ENCODE peak calls at places on chromosomes 13 and 19, in eight cellular contexts. V is IMR-90, H is upper lobe of left lung, S is sigmoid colon, P is uterus, M is heart left ventricle, Z is esophagus squamous epithelium, N is transverse colon. U is an unnamed sample.

GRCh38 chr13:45048890-45049407 is 59.6 kb downstream of the GPALPP1 start:
- DNase-seq in V (no peak), H (no peak), S (no peak), P (no peak), M (no peak), Z (no peak), N (no peak), U (no peak)

GRCh38 chr13:48561461-48562224 is 28.8 kb upstream of the RCBTB2 start:
- DNase-seq in V (no peak), H (no peak), S (no peak), P (no peak), M (no peak), Z (no peak), N (no peak), U (no peak)

GRCh38 chr19:6736169-6736916 is 1.0 kb downstream of the GPR108 start:
- DNase-seq in V (peak), H (peak), S (peak), P (peak), M (peak), Z (peak), N (peak), U (peak)

GRCh38 chr13:75307370-75307984 is 174.5 kb downstream of the TBC1D4 start:
- DNase-seq in V (peak), H (no peak), S (no peak), P (no peak), M (no peak), Z (no peak), N (no peak), U (no peak)

GRCh38 chr13:21573920-21574712 is 29.9 kb downstream of the MICU2 start:
- DNase-seq in V (no peak), H (no peak), S (no peak), P (no peak), M (no peak), Z (no peak), N (no peak), U (no peak)

GRCh38 chr13:89465366-89465765 is 1794.2 kb downstream of the SLITRK5 start:
- DNase-seq in V (no peak), H (no peak), S (no peak), P (no peak), M (no peak), Z (no peak), N (no peak), U (no peak)

GRCh38 chr13:48653074-48654054 is at the start of gene CYSLTR2:
- DNase-seq in V (peak), H (no peak), S (no peak), P (no peak), M (no peak), Z (no peak), N (no peak), U (no peak)

GRCh38 chr19:46704379-46705076 is 12.4 kb downstream of the PRKD2 start:
- DNase-seq in V (no peak), H (peak), S (peak), P (peak), M (peak), Z (no peak), N (peak), U (no peak)

GRCh38 chr19:42254850-42255765 is at the start of gene ERF:
- DNase-seq in V (peak), H (peak), S (peak), P (peak), M (peak), Z (peak), N (peak), U (no peak)

GRCh38 chr19:22331521-22331920 is 45.3 kb downstream of the ZNF729 start:
- DNase-seq in V (no peak), H (no peak), S (no peak), P (no peak), M (no peak), Z (no peak), N (no peak), U (peak)

GRCh38 chr19:22332924-22333323 is 46.7 kb downstream of the ZNF729 start:
- DNase-seq in V (no peak), H (no peak), S (no peak), P (no peak), M (no peak), Z (no peak), N (no peak), U (no peak)

DNA sequence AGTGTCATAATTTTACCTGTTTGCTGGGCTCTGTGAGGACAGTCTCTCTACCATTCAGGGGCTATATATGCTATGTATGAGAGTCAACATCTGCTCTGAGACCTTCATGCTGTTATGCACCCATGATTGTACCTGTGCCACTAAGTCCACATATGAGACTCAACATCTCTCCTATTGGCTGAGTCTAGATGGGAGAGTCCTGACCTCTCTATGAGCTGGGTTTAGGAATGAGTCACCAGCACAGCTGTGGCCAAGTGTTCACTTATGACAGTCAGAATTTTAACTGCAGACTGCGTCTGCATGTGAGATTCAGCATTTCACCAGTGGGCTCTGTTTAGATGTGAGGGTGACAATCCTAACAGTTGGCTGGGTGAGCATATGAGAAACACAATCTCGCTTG is 49.5 kb downstream of the ZNF729 start:
- DNase-seq in V (no peak), H (no peak), S (no peak), P (no peak), M (no peak), Z (no peak), N (no peak), U (peak)
- TF ChIP-seq CTCF in V (no peak), H (no peak), S (no peak), P (no peak), M (no peak), Z (no peak), N (no peak), U (no peak)

GRCh38 chr19:48480151-48480475 is 10.9 kb downstream of the CYTH2 start:
- DNase-seq in V (no peak), H (peak), S (peak), P (peak), M (peak), Z (no peak), N (peak), U (no peak)
- TF ChIP-seq POLR2A in V (no peak), H (no peak), S (no peak), P (no peak), M (no peak), Z (no peak), N (no peak), U (no peak)

DNA sequence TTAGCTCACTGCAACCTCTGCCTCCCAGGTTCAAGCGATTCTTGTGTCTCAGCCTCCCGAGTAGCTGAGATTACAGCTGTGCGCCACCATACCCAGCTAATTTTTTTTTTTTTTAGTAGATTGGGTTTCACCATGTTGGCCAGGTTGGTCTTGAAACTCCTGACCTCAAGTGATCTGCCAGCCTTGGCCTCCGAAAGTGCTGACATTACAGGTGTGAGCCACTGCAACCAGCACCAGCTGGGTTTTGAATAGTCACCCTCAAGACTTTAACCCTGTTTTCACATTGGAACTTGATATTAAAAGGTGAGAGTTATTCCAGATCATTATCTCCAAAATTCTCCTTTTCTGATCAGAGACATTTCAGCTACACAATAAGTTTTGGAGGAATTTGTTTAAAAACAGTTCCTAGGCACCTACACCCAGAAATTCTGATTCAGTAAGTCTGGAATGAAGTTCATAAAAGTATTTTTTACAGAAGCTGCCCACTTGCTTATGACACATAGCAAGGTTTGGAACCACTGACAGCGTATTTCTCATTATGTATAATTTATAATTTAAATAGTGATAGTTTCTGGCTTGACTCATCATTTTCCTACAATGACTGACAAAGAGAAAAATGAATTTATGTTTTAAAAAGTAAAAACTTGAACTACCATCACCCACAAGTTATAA is 417.3 kb downstream of the DIAPH3 start:
- DNase-seq in V (peak), H (no peak), S (no peak), P (no peak), M (no peak), Z (no peak), N (peak), U (no peak)
- H3K27ac ChIP-seq in V (no peak), H (no peak), S (no peak), P (no peak), M (no peak), Z (no peak), N (no peak), U (no peak)

GRCh38 chr13:31476753-31477152 is 262.6 kb upstream of the RXFP2 start:
- DNase-seq in V (no peak), H (no peak), S (no peak), P (no peak), M (no peak), Z (no peak), N (no peak), U (no peak)
- TF ChIP-seq CTCF in V (no peak), H (no peak), S (no peak), P (no peak), M (peak), Z (no peak), N (no peak), U (no peak)

GRCh38 chr13:50224534-50224933 is 209.3 kb downstream of the KCNRG start:
- DNase-seq in V (peak), H (no peak), S (no peak), P (no peak), M (no peak), Z (no peak), N (no peak), U (no peak)

GRCh38 chr13:50222569-50223332 is 207.5 kb downstream of the KCNRG start:
- DNase-seq in V (peak), H (peak), S (peak), P (peak), M (peak), Z (no peak), N (peak), U (no peak)

GRCh38 chr13:50215389-50215788 is 200.1 kb downstream of the KCNRG start:
- DNase-seq in V (no peak), H (no peak), S (no peak), P (no peak), M (no peak), Z (no peak), N (no peak), U (no peak)

GRCh38 chr13:50220938-50221337 is 205.7 kb downstream of the KCNRG start:
- DNase-seq in V (no peak), H (no peak), S (no peak), P (no peak), M (no peak), Z (no peak), N (no peak), U (no peak)

DNA sequence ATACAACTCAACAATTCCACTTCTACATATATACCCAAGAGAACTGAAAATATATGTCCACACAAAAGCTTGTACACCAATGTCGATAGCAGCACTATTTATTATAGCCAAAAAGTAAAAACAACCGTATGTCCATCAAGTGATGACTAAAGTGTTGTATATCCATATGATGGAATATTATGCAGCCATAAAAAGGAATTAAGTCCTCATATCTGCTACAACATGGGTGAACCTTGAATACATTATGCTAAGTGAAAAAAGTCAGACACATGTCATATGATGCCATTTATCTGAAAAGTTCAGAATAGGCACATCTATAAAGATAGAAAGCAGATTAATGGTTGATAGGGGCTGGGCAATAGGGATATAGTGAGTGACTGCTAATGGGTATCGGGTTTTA is 204.5 kb downstream of the KCNRG start:
- DNase-seq in V (no peak), H (no peak), S (no peak), P (no peak), M (no peak), Z (no peak), N (no peak), U (no peak)
- TF ChIP-seq POLR2A in V (no peak), H (no peak), S (no peak), P (no peak), M (no peak), Z (no peak), N (no peak), U (no peak)

DNA sequence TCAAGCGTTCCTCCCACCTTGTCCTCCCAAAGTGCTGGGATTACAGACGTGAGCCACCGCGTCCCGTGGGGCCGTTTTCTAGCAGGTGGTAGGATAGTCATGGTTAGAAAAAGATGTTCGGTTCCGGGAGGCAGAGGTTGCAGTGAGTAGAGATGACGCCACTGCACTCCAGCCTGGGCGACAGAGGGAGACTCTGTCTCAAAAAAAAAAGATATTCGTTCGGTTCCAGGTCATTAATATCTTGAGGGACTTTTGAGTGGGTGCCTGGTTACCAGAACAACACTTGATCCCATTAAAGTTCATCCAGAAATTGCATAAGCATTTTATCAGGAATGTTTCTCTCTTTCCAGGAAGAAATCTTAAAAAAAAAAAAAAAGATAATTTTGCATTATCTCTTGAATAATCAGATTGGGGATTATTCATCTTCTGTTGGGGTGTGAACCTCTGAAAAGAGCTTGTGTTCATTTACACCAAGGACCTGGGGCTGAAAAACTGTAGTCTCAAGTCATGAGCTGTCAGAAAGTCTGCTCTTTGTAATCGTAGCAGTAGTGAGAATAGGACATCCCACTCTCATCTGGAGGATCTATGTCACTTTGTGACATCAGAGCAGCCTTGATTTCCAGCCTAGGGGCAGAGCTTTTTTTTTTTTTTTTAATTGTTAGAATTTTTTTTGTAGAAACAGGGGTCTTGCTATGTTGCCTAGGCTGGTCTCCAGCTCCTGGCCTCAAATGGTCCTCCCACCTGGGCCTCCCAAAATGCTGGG is 1.0 kb upstream of the ETHE1 start:
- DNase-seq in V (no peak), H (no peak), S (peak), P (peak), M (no peak), Z (no peak), N (peak), U (no peak)
- H3K27ac ChIP-seq in V (peak), H (peak), S (peak), P (peak), M (peak), Z (peak), N (peak), U (peak)

DNA sequence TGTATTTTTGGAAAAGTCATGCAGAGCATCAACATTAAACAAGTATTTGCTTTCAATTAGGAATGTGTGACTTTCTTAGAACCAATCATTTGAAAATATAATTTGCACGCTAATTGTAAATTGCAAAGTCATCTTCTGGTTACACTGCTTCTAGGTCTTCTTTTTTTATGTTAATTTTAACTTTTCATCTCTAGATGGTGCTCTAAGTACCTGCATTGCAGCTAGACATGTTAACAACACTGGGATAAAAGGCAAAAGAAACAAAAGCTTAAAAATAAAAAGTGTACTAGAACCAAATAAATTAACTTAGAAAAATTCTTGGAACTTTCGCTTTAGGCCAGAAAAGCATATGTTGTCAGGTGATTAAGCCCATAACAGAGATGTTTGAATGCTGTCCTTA is 2758.2 kb downstream of the PCDH9 start:
- DNase-seq in V (peak), H (no peak), S (no peak), P (no peak), M (no peak), Z (no peak), N (no peak), U (no peak)
- TF ChIP-seq CTCF in V (peak), H (no peak), S (no peak), P (no peak), M (no peak), Z (no peak), N (no peak), U (no peak)

GRCh38 chr19:794989-795658 is 2.1 kb upstream of the PTBP1 start:
- DNase-seq in V (no peak), H (peak), S (no peak), P (peak), M (no peak), Z (no peak), N (no peak), U (no peak)

GRCh38 chr19:797528-798414 is 519 bp downstream of the PTBP1 start:
- DNase-seq in V (peak), H (peak), S (peak), P (peak), M (peak), Z (peak), N (peak), U (no peak)

GRCh38 chr19:798415-799075 is 1.3 kb downstream of the PTBP1 start:
- DNase-seq in V (no peak), H (peak), S (no peak), P (no peak), M (peak), Z (no peak), N (peak), U (no peak)

GRCh38 chr19:795691-796581 is 1.3 kb upstream of the PTBP1 start:
- DNase-seq in V (no peak), H (peak), S (no peak), P (peak), M (no peak), Z (no peak), N (no peak), U (no peak)

GRCh38 chr19:796692-797527 is at the start of gene PTBP1:
- DNase-seq in V (peak), H (peak), S (peak), P (peak), M (peak), Z (peak), N (peak), U (peak)
- TF ChIP-seq POLR2A in V (peak), H (no peak), S (no peak), P (peak), M (no peak), Z (no peak), N (peak), U (no peak)

GRCh38 chr19:51352783-51353360 is 10.9 kb upstream of the VSIG10L start:
- DNase-seq in V (no peak), H (no peak), S (no peak), P (no peak), M (peak), Z (no peak), N (no peak), U (no peak)

GRCh38 chr19:51356159-51356801 is 9.9 kb downstream of the ETFB start:
- DNase-seq in V (no peak), H (no peak), S (no peak), P (no peak), M (no peak), Z (no peak), N (no peak), U (no peak)

GRCh38 chr19:51354742-51355148 is 11.4 kb downstream of the ETFB start:
- DNase-seq in V (peak), H (no peak), S (no peak), P (no peak), M (no peak), Z (no peak), N (no peak), U (no peak)

GRCh38 chr19:51351266-51351990 is 9.5 kb upstream of the VSIG10L start:
- DNase-seq in V (no peak), H (no peak), S (no peak), P (no peak), M (no peak), Z (no peak), N (no peak), U (no peak)

DNA sequence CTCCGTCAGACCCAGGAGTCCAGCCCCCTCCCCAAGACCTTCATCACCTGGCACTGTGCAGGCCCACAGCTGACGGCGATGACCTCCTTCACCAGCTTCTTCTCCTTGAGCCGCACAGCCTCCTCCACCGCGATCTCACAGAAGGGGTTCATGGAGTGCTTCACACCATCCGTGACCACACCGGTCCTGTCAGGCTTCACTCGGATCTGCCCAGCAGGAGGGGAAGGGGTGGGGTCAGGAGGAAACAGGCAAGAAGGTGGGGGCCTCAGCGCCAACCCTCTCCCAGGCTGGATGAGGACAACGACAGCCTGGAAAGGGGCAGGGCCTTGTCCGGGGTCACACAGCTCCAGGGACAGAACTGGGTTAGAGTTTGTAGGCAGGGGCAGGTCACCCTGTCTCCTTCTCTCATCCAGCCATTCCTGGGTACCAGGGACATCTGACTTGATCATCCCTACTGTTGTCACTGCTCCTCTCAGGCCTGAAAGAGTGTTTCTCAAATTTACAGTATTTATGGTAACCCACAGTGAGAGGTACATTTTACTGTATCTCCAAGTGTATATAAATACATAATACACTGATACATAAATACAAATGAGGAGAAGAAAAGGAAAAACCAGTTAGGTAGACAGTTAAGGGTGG is 12.0 kb downstream of the ETFB start:
- DNase-seq in V (no peak), H (no peak), S (no peak), P (no peak), M (no peak), Z (no peak), N (no peak), U (no peak)
- H3K27ac ChIP-seq in V (no peak), H (no peak), S (no peak), P (no peak), M (no peak), Z (no peak), N (no peak), U (no peak)

U was measured in vagina.